ENCODE peak calls at places on chromosomes 13 and 19, in nine cellular contexts. O, N, J, P, L, X, D, G and S are unnamed samples.

GRCh38 chr13:43905435-43906031 is 25.8 kb downstream of the LACC1 start:
- DNase-seq in L (peak), X (peak), G (peak), P (peak), D (peak), N (no peak), O (peak), J (peak), S (no peak)

GRCh38 chr19:14954071-14954655 is 12.9 kb downstream of the OR7C2 start:
- DNase-seq in D (no peak), L (peak), N (no peak), G (no peak), P (peak), X (no peak), O (no peak), J (no peak), S (peak)

GRCh38 chr13:33636955-33637670 is 180.8 kb upstream of the RFC3 start:
- DNase-seq in X (no peak), L (peak), D (peak), J (no peak), O (no peak), P (no peak), G (no peak), N (no peak), S (no peak)

GRCh38 chr13:111474136-111475002 is 153.9 kb downstream of the TEX29 start:
- DNase-seq in P (peak), N (no peak), D (peak), O (peak), X (peak), J (peak), G (peak), L (peak), S (peak)

GRCh38 chr13:39370554-39370953 is 232.4 kb downstream of the LHFPL6 start:
- DNase-seq in G (no peak), D (no peak), O (no peak), L (no peak), X (no peak), J (no peak), N (no peak), P (no peak), S (no peak)

GRCh38 chr19:48489608-48490216 is 20.5 kb downstream of the CYTH2 start:
- DNase-seq in O (no peak), G (no peak), D (peak), P (peak), N (peak), L (peak), J (peak), X (peak), S (peak)

GRCh38 chr19:12494260-12494860 is 9.7 kb upstream of the ZNF709 start:
- DNase-seq in L (no peak), N (no peak), G (no peak), O (no peak), X (no peak), P (no peak), J (no peak), D (no peak), S (no peak)

GRCh38 chr19:44575116-44575700 is 38.2 kb upstream of the IGSF23 start:
- DNase-seq in P (no peak), O (no peak), L (no peak), D (peak), X (no peak), N (no peak), G (no peak), J (no peak), S (no peak)

GRCh38 chr19:2731181-2732117 is 8.4 kb downstream of the SLC39A3 start:
- DNase-seq in D (no peak), O (no peak), L (no peak), N (no peak), P (no peak), X (no peak), J (no peak), G (no peak), S (no peak)

GRCh38 chr13:110187501-110188161 is 119.3 kb downstream of the COL4A1 start:
- DNase-seq in L (no peak), X (peak), N (no peak), G (no peak), O (peak), P (peak), D (peak), J (no peak), S (no peak)

GRCh38 chr19:40576181-40576584 is 490 bp upstream of the SHKBP1 start:
- DNase-seq in X (no peak), O (no peak), N (peak), P (no peak), D (no peak), J (no peak), L (no peak), G (no peak), S (peak)

GRCh38 chr19:48540110-48540509 is 11.9 kb upstream of the SULT2B1 start:
- DNase-seq in P (no peak), L (no peak), D (no peak), J (no peak), N (no peak), G (no peak), O (no peak), X (no peak), S (no peak)